ENCODE peak calls at places on chromosomes 16 and 17, in nine cellular contexts. F is A549, G is transverse colon, Y is suprapubic skin, P is GM12878, N is stomach, B is SK-N-SH, I is esophagus muscularis mucosa, W is ovary. C is an unnamed sample.

GRCh38 chr17:50043290-50044148 is 12.4 kb upstream of the ITGA3 start:
- DNase-seq in F (no peak), G (no peak), Y (no peak), P (no peak), N (peak), B (no peak), I (no peak), W (peak), C (no peak)

GRCh38 chr16:85210423-85211169 is 98.3 kb upstream of the CIBAR2 start:
- DNase-seq in F (no peak), G (no peak), Y (no peak), P (no peak), N (no peak), B (no peak), I (no peak), W (no peak), C (no peak)

GRCh38 chr16:28149016-28149888 is 62.5 kb downstream of the XPO6 start:
- DNase-seq in F (no peak), G (no peak), Y (no peak), P (no peak), N (no peak), B (no peak), I (no peak), W (no peak), C (no peak)

GRCh38 chr16:19291459-19291858 is 5.9 kb downstream of the CLEC19A start:
- DNase-seq in F (no peak), G (no peak), Y (no peak), P (no peak), N (no peak), B (no peak), I (no peak), W (no peak), C (no peak)

GRCh38 chr17:56174421-56174820 is 21.1 kb downstream of the ANKFN1 start:
- DNase-seq in F (no peak), G (no peak), Y (no peak), P (no peak), N (no peak), B (no peak), I (peak), W (no peak), C (no peak)

GRCh38 chr17:1643293-1643998 is 2.1 kb downstream of the SCARF1 start:
- DNase-seq in F (peak), G (peak), Y (no peak), P (no peak), N (peak), B (peak), I (no peak), W (no peak), C (no peak)

GRCh38 chr16:1639282-1639681 is 27.1 kb downstream of the CRAMP1 start:
- DNase-seq in F (no peak), G (no peak), Y (no peak), P (no peak), N (no peak), B (no peak), I (no peak), W (no peak), C (no peak)

GRCh38 chr17:40479754-40480480 is 21.5 kb downstream of the TNS4 start:
- DNase-seq in F (no peak), G (no peak), Y (no peak), P (no peak), N (no peak), B (no peak), I (no peak), W (no peak), C (no peak)

GRCh38 chr16:79360267-79360666 is 240.3 kb downstream of the MAF start:
- DNase-seq in F (no peak), G (no peak), Y (no peak), P (no peak), N (peak), B (no peak), I (no peak), W (no peak), C (no peak)

GRCh38 chr17:44956998-44957981 is 9.7 kb upstream of the KIF18B start:
- DNase-seq in F (no peak), G (no peak), Y (no peak), P (no peak), N (no peak), B (peak), I (no peak), W (no peak), C (peak)

DNA sequence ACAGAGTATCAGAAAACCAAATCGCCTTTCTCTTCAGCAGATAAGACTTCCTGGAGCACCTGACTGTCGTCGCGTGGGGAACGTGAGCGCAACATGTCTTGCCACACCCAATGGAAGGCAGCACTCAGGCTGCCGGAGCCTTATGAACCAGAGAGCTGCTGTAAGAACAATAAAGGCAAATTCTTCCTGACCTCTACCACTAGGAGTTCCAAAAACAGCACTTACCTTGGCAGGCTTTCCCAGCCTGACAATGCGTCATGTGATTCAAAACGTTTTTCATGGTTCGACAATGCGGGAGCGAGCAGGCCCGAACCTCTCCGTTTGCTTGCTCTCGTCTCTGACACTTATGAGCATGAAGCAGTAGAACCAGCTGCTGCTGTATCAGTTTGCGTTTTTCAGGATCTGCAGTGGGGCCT is 75.8 kb upstream of the TRAP1 start:
- DNase-seq in F (no peak), G (no peak), Y (peak), P (no peak), N (no peak), B (no peak), I (no peak), W (peak), C (peak)
- TF ChIP-seq CTCF in F (no peak), G (no peak), Y (no peak), P (no peak), N (no peak), B (no peak), I (peak), W (no peak), C (no peak)

GRCh38 chr17:51373489-51374194 is 113.3 kb downstream of the UTP18 start:
- DNase-seq in F (no peak), G (no peak), Y (no peak), P (no peak), N (no peak), B (no peak), I (no peak), W (no peak), C (no peak)

GRCh38 chr17:51374220-51374619 is 113.9 kb downstream of the UTP18 start:
- DNase-seq in F (no peak), G (no peak), Y (no peak), P (no peak), N (no peak), B (no peak), I (no peak), W (no peak), C (no peak)

GRCh38 chr17:51371732-51372151 is 111.4 kb downstream of the UTP18 start:
- DNase-seq in F (peak), G (no peak), Y (no peak), P (peak), N (no peak), B (peak), I (no peak), W (no peak), C (no peak)

GRCh38 chr17:51366866-51367265 is 106.5 kb downstream of the UTP18 start:
- DNase-seq in F (no peak), G (no peak), Y (no peak), P (no peak), N (no peak), B (no peak), I (no peak), W (no peak), C (no peak)

GRCh38 chr17:51372345-51373004 is 112.1 kb downstream of the UTP18 start:
- DNase-seq in F (peak), G (peak), Y (no peak), P (peak), N (no peak), B (no peak), I (no peak), W (no peak), C (no peak)
- TF ChIP-seq EP300 in F (no peak), G (no peak), Y (no peak), P (no peak), N (no peak), B (no peak), I (no peak), W (no peak), C (no peak)

GRCh38 chr16:51113254-51114125 is 37.6 kb downstream of the SALL1 start:
- DNase-seq in F (no peak), G (no peak), Y (no peak), P (no peak), N (no peak), B (no peak), I (no peak), W (no peak), C (no peak)
- TF ChIP-seq CTCF in F (no peak), G (no peak), Y (no peak), P (no peak), N (no peak), B (no peak), I (no peak), W (no peak), C (no peak)

GRCh38 chr17:30324723-30325122 is 9.1 kb downstream of the TMIGD1 start:
- DNase-seq in F (no peak), G (no peak), Y (no peak), P (no peak), N (no peak), B (no peak), I (no peak), W (no peak), C (no peak)

GRCh38 chr17:30323895-30324319 is 9.9 kb downstream of the TMIGD1 start:
- DNase-seq in F (no peak), G (peak), Y (no peak), P (no peak), N (peak), B (no peak), I (no peak), W (no peak), C (no peak)

GRCh38 chr17:30326816-30327215 is 7.0 kb downstream of the TMIGD1 start:
- DNase-seq in F (no peak), G (no peak), Y (no peak), P (no peak), N (no peak), B (no peak), I (no peak), W (no peak), C (no peak)

GRCh38 chr17:30321314-30321713 is 12.5 kb downstream of the TMIGD1 start:
- DNase-seq in F (no peak), G (no peak), Y (no peak), P (no peak), N (no peak), B (no peak), I (peak), W (no peak), C (no peak)

DNA sequence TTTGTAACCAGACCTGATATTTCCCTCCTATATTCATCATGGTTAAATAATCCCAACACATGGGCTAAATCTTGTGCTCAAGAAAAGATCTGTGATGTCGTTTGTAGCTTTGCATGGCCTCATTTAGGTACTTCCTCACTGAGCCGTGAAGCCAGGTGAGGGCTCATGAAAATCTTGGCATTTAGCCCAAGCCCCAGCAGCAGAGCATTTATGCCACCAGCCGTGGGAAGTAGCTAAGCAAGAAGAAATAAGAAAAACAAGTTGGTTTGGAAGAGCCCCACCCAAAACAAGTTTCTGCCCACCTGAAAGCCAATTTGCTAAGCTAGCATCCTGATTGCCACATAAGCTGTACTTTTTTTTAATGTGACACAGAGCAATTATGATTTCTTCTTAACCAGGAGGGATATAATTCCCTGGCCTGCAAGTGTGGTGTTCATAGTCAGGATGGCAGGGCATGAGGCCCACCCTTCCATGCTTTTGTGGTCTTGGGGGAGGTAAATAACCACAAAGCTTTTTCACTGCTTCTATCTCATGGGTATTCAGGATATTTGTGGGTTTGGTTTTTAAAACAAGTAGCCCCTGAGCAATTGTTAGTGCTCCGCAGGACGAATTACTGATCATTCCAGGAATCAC is 10.5 kb downstream of the TMIGD1 start:
- DNase-seq in F (no peak), G (peak), Y (no peak), P (no peak), N (no peak), B (no peak), I (no peak), W (no peak), C (no peak)
- TF ChIP-seq EP300 in F (no peak), G (no peak), Y (no peak), P (no peak), N (no peak), B (no peak), I (no peak), W (no peak), C (no peak)

DNA sequence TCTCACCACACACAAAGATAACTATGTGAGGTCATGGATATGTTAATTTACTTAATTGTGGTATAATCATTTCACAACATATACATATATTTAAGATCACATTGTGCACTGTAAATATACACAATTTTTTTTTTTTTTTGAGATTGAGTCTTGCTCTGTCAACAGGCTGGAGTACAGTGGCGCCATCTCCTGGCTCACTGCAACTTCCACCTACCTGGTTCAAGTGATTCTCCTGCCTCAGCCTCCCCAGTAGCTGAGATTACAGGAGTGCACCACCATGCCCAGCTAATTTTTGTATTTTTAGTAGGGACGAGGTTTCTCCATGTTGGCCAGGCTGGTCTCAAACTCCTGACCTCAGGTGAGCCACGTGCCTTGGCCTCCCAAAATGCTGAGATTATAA is 11.5 kb upstream of the PRSS54 start:
- DNase-seq in F (no peak), G (peak), Y (no peak), P (no peak), N (peak), B (no peak), I (no peak), W (no peak), C (no peak)
- TF ChIP-seq CTCF in F (peak), G (peak), Y (peak), P (peak), N (peak), B (peak), I (peak), W (no peak), C (no peak)

GRCh38 chr17:28733346-28733745 is 4.8 kb downstream of the NEK8 start:
- DNase-seq in F (no peak), G (no peak), Y (no peak), P (no peak), N (no peak), B (no peak), I (no peak), W (no peak), C (no peak)
- TF ChIP-seq EP300 in F (no peak), G (no peak), Y (no peak), P (no peak), N (no peak), B (no peak), I (no peak), W (no peak), C (no peak)

DNA sequence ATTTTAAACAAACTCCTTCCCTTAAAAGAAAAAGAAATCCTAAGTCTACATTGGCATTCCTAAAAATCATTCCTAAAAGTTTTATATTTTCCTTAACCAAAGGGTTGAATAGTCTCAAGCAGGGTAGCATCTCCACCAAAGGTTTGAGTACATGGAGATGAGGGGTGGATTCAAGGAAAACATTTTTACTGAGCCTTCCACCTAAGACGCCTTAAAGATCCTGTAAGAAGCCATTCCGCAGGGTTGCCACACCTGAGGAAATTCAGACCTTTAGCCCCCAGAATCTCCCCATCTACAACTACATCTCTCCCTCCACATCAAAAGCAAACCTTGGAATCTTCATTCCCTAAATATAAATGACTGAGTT is 7.7 kb upstream of the AKTIP start:
- DNase-seq in F (no peak), G (no peak), Y (no peak), P (no peak), N (no peak), B (no peak), I (no peak), W (no peak), C (no peak)
- TF ChIP-seq CTCF in F (no peak), G (peak), Y (no peak), P (no peak), N (no peak), B (no peak), I (no peak), W (no peak), C (no peak)

C was measured in sigmoid colon.